ENCODE peak calls at places on chromosomes 13 and 19, in seven cellular contexts. One of them, this sample, is unnamed.

GRCh38 chr19:58317481-58318072 is 9.2 kb upstream of the ZSCAN22 start:
- DNase-seq in fibroblast of lung: peak; percentile 66
- DNase-seq in cardiac muscle cell: peak; percentile 80
- DNase-seq in AG09319: no peak
- DNase-seq in transverse colon: no peak
- DNase-seq in astrocyte of the cerebellum: peak; percentile 26
- DNase-seq in endothelial cell: peak; percentile 31
- DNase-seq in this sample: peak; percentile 56

GRCh38 chr13:51156666-51157065 is 45.6 kb upstream of the C13orf42 start:
- DNase-seq in fibroblast of lung: no peak
- DNase-seq in cardiac muscle cell: no peak
- DNase-seq in AG09319: no peak
- DNase-seq in transverse colon: no peak
- DNase-seq in astrocyte of the cerebellum: no peak
- DNase-seq in endothelial cell: no peak
- DNase-seq in this sample: no peak

GRCh38 chr13:49113526-49114286 is 106.4 kb upstream of the MLNR start:
- DNase-seq in fibroblast of lung: peak; percentile 68
- DNase-seq in cardiac muscle cell: no peak
- DNase-seq in AG09319: peak; percentile 18
- DNase-seq in transverse colon: no peak
- DNase-seq in astrocyte of the cerebellum: peak; percentile 49
- DNase-seq in endothelial cell: no peak
- DNase-seq in this sample: no peak

GRCh38 chr19:37997911-37998344 is 90.9 kb downstream of the SIPA1L3 start:
- DNase-seq in fibroblast of lung: peak; percentile 86
- DNase-seq in cardiac muscle cell: no peak
- DNase-seq in AG09319: peak; percentile 66
- DNase-seq in transverse colon: no peak
- DNase-seq in astrocyte of the cerebellum: peak; percentile 53
- DNase-seq in endothelial cell: no peak
- DNase-seq in this sample: no peak

GRCh38 chr19:41521860-41522555 is 54.0 kb upstream of the CEACAM21 start:
- DNase-seq in fibroblast of lung: no peak
- DNase-seq in cardiac muscle cell: peak; percentile 2
- DNase-seq in AG09319: no peak
- DNase-seq in transverse colon: no peak
- DNase-seq in astrocyte of the cerebellum: no peak
- DNase-seq in endothelial cell: peak; percentile 28
- DNase-seq in this sample: no peak

GRCh38 chr19:34269968-34270621 is 15.7 kb downstream of the GARRE1 start:
- DNase-seq in fibroblast of lung: peak; percentile 49
- DNase-seq in cardiac muscle cell: no peak
- DNase-seq in AG09319: no peak
- DNase-seq in transverse colon: peak; percentile 51
- DNase-seq in astrocyte of the cerebellum: no peak
- DNase-seq in endothelial cell: peak; percentile 54
- DNase-seq in this sample: peak; percentile 5

GRCh38 chr13:59750860-59751259 is 412.9 kb downstream of the DIAPH3 start:
- DNase-seq in fibroblast of lung: peak; percentile 76
- DNase-seq in cardiac muscle cell: peak; percentile 63
- DNase-seq in AG09319: peak; percentile 67
- DNase-seq in transverse colon: no peak
- DNase-seq in astrocyte of the cerebellum: peak; percentile 57
- DNase-seq in endothelial cell: peak; percentile 21
- DNase-seq in this sample: peak; percentile 59

GRCh38 chr19:40933025-40933424 is 51.0 kb upstream of the CYP2A7 start:
- DNase-seq in fibroblast of lung: no peak
- DNase-seq in cardiac muscle cell: no peak
- DNase-seq in AG09319: no peak
- DNase-seq in transverse colon: no peak
- DNase-seq in astrocyte of the cerebellum: no peak
- DNase-seq in endothelial cell: no peak
- DNase-seq in this sample: no peak

GRCh38 chr19:7293795-7294570 is at the start of gene INSR:
- DNase-seq in fibroblast of lung: peak; percentile 91
- DNase-seq in cardiac muscle cell: peak; percentile 91
- DNase-seq in AG09319: peak; percentile 74
- DNase-seq in transverse colon: peak; percentile 93
- DNase-seq in astrocyte of the cerebellum: peak; percentile 57
- DNase-seq in endothelial cell: peak; percentile 85
- DNase-seq in this sample: peak; percentile 85

GRCh38 chr19:30669329-30670010 is 297.3 kb downstream of the ZNF536 start:
- DNase-seq in fibroblast of lung: peak; percentile 47
- DNase-seq in cardiac muscle cell: peak; percentile 76
- DNase-seq in AG09319: no peak
- DNase-seq in transverse colon: peak; percentile 52
- DNase-seq in astrocyte of the cerebellum: no peak
- DNase-seq in endothelial cell: peak; percentile 83
- DNase-seq in this sample: peak; percentile 91

GRCh38 chr19:13100031-13100588 is 2.5 kb downstream of the LYL1 start:
- DNase-seq in fibroblast of lung: no peak
- DNase-seq in cardiac muscle cell: no peak
- DNase-seq in AG09319: no peak
- DNase-seq in transverse colon: no peak
- DNase-seq in astrocyte of the cerebellum: no peak
- DNase-seq in endothelial cell: no peak
- DNase-seq in this sample: no peak

GRCh38 chr13:26024558-26024957 is 27.3 kb downstream of the SHISA2 start:
- DNase-seq in fibroblast of lung: no peak
- DNase-seq in cardiac muscle cell: peak; percentile 43
- DNase-seq in AG09319: no peak
- DNase-seq in transverse colon: no peak
- DNase-seq in astrocyte of the cerebellum: no peak
- DNase-seq in endothelial cell: no peak
- DNase-seq in this sample: no peak

GRCh38 chr19:2333027-2333806 is 4.7 kb downstream of the SPPL2B start:
- DNase-seq in fibroblast of lung: no peak
- DNase-seq in cardiac muscle cell: no peak
- DNase-seq in AG09319: no peak
- DNase-seq in transverse colon: peak; percentile 64
- DNase-seq in astrocyte of the cerebellum: no peak
- DNase-seq in endothelial cell: no peak
- DNase-seq in this sample: no peak

GRCh38 chr19:873084-874019 is 13.9 kb downstream of the CFD start:
- DNase-seq in fibroblast of lung: peak; percentile 64
- DNase-seq in cardiac muscle cell: peak; percentile 36
- DNase-seq in AG09319: peak; percentile 31
- DNase-seq in transverse colon: peak; percentile 65
- DNase-seq in astrocyte of the cerebellum: no peak
- DNase-seq in endothelial cell: no peak
- DNase-seq in this sample: no peak

GRCh38 chr13:28320884-28321574 is 173.9 kb downstream of the FLT1 start:
- DNase-seq in fibroblast of lung: peak; percentile 31
- DNase-seq in cardiac muscle cell: no peak
- DNase-seq in AG09319: no peak
- DNase-seq in transverse colon: no peak
- DNase-seq in astrocyte of the cerebellum: no peak
- DNase-seq in endothelial cell: no peak
- DNase-seq in this sample: no peak

DNA sequence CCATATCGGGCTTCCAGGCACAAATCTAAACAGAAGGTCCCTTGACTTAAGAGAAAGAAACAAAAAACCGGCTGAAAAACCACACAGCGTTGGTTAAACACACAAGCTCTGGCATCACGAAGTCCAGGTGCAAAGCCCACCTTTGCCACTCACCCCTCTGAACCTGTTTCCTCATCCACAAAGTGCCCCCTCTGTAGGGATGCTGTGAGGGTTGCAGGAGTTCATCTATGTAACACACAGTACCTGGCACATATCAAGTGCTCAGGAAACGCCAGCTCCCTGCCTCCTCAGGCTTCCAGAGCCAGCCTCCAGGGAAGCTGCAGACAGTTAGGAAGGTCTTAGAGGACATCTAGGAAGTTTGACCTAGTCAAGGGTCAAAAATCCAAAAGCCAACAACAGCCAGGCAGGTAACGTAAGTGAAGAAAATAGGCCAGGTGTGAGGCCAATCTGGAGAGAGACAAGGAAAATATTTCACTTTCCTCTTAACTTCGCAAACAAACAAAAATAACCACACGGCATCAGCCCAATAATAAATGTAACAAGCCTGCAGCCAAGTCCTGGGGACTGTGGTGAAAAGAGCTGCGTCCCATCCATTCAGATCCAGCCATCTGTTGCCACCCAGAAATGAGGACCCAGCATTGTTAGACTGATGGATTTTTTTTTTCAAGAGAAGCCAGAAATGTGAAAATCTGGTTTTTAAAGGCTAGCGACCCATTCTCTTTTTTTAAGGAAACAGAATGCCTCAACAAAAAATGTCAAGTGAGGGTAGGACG is 10.0 kb downstream of the KDELR1 start:
- DNase-seq in fibroblast of lung: no peak
- DNase-seq in cardiac muscle cell: no peak
- DNase-seq in AG09319: no peak
- DNase-seq in transverse colon: no peak
- DNase-seq in astrocyte of the cerebellum: no peak
- DNase-seq in endothelial cell: no peak
- DNase-seq in this sample: no peak
- TF ChIP-seq CTCF in fibroblast of lung: no peak
- TF ChIP-seq CTCF in cardiac muscle cell: no peak
- TF ChIP-seq CTCF in AG09319: no peak
- TF ChIP-seq CTCF in transverse colon: no peak
- TF ChIP-seq CTCF in astrocyte of the cerebellum: no peak
- TF ChIP-seq CTCF in endothelial cell: no peak
- TF ChIP-seq CTCF in this sample: no peak

GRCh38 chr19:31676271-31677004 is 327.2 kb upstream of the TSHZ3 start:
- DNase-seq in fibroblast of lung: peak; percentile 4
- DNase-seq in cardiac muscle cell: peak; percentile 10
- DNase-seq in AG09319: no peak
- DNase-seq in transverse colon: no peak
- DNase-seq in astrocyte of the cerebellum: no peak
- DNase-seq in endothelial cell: peak; percentile 38
- DNase-seq in this sample: no peak
- TF ChIP-seq CTCF in fibroblast of lung: peak; percentile 10
- TF ChIP-seq CTCF in cardiac muscle cell: peak; percentile 25
- TF ChIP-seq CTCF in AG09319: no peak
- TF ChIP-seq CTCF in transverse colon: no peak
- TF ChIP-seq CTCF in astrocyte of the cerebellum: peak; percentile 21
- TF ChIP-seq CTCF in endothelial cell: peak; percentile 28
- TF ChIP-seq CTCF in this sample: peak; percentile 23

GRCh38 chr19:39197808-39198207 is 1.0 kb downstream of the NCCRP1 start:
- DNase-seq in fibroblast of lung: no peak
- DNase-seq in cardiac muscle cell: no peak
- DNase-seq in AG09319: no peak
- DNase-seq in transverse colon: no peak
- DNase-seq in astrocyte of the cerebellum: no peak
- DNase-seq in endothelial cell: no peak
- DNase-seq in this sample: no peak
- TF ChIP-seq CTCF in fibroblast of lung: no peak
- TF ChIP-seq CTCF in cardiac muscle cell: no peak
- TF ChIP-seq CTCF in AG09319: no peak
- TF ChIP-seq CTCF in transverse colon: no peak
- TF ChIP-seq CTCF in astrocyte of the cerebellum: no peak
- TF ChIP-seq CTCF in endothelial cell: no peak
- TF ChIP-seq CTCF in this sample: no peak

GRCh38 chr19:43652546-43652874 is 12.9 kb upstream of the CADM4 start:
- DNase-seq in fibroblast of lung: no peak
- DNase-seq in cardiac muscle cell: no peak
- DNase-seq in AG09319: no peak
- DNase-seq in transverse colon: no peak
- DNase-seq in astrocyte of the cerebellum: no peak
- DNase-seq in endothelial cell: no peak
- DNase-seq in this sample: no peak
- TF ChIP-seq CTCF in fibroblast of lung: no peak
- TF ChIP-seq CTCF in cardiac muscle cell: no peak
- TF ChIP-seq CTCF in AG09319: no peak
- TF ChIP-seq CTCF in transverse colon: no peak
- TF ChIP-seq CTCF in astrocyte of the cerebellum: no peak
- TF ChIP-seq CTCF in endothelial cell: peak; percentile 31
- TF ChIP-seq CTCF in this sample: no peak

DNA sequence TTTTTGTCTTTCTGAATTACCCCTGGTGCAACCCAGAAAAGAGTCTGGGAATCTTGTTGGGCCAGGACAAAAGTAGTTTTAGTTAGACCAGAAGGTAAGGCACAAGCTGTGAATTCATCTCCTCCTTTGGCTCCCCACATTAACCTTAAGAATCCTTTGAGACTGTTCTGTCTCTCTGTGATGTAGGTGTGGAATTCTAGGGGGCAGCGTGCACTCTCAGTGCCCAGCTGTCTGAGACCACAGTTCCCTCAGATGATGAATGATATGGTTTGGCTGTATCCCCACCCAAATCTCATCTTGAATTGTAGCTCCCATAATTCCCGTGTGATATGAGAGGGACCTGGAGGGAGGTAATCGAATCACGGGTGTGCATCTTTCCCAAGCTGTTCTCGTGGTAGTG is 43.9 kb downstream of the ZNF506 start:
- DNase-seq in fibroblast of lung: no peak
- DNase-seq in cardiac muscle cell: no peak
- DNase-seq in AG09319: no peak
- DNase-seq in transverse colon: no peak
- DNase-seq in astrocyte of the cerebellum: no peak
- DNase-seq in endothelial cell: no peak
- DNase-seq in this sample: no peak
- TF ChIP-seq CTCF in fibroblast of lung: no peak
- TF ChIP-seq CTCF in cardiac muscle cell: no peak
- TF ChIP-seq CTCF in AG09319: no peak
- TF ChIP-seq CTCF in transverse colon: no peak
- TF ChIP-seq CTCF in astrocyte of the cerebellum: no peak
- TF ChIP-seq CTCF in endothelial cell: no peak
- TF ChIP-seq CTCF in this sample: no peak

GRCh38 chr13:45490068-45490467 is 25.3 kb downstream of the COG3 start:
- DNase-seq in fibroblast of lung: no peak
- DNase-seq in cardiac muscle cell: peak; percentile 11
- DNase-seq in AG09319: no peak
- DNase-seq in transverse colon: no peak
- DNase-seq in astrocyte of the cerebellum: no peak
- DNase-seq in endothelial cell: no peak
- DNase-seq in this sample: no peak
- TF ChIP-seq CTCF in fibroblast of lung: no peak
- TF ChIP-seq CTCF in cardiac muscle cell: no peak
- TF ChIP-seq CTCF in AG09319: no peak
- TF ChIP-seq CTCF in transverse colon: peak; percentile 6
- TF ChIP-seq CTCF in astrocyte of the cerebellum: peak; percentile 14
- TF ChIP-seq CTCF in endothelial cell: peak; percentile 44
- TF ChIP-seq CTCF in this sample: no peak

GRCh38 chr19:17005000-17005399 is 21.6 kb downstream of the CPAMD8 start:
- DNase-seq in fibroblast of lung: no peak
- DNase-seq in cardiac muscle cell: no peak
- DNase-seq in AG09319: no peak
- DNase-seq in transverse colon: no peak
- DNase-seq in astrocyte of the cerebellum: no peak
- DNase-seq in endothelial cell: no peak
- DNase-seq in this sample: no peak
- TF ChIP-seq CTCF in fibroblast of lung: no peak
- TF ChIP-seq CTCF in cardiac muscle cell: no peak
- TF ChIP-seq CTCF in AG09319: no peak
- TF ChIP-seq CTCF in transverse colon: no peak
- TF ChIP-seq CTCF in astrocyte of the cerebellum: no peak
- TF ChIP-seq CTCF in endothelial cell: peak; percentile 22
- TF ChIP-seq CTCF in this sample: no peak

GRCh38 chr13:113207890-113208423 is 512 bp downstream of the PCID2 start:
- DNase-seq in fibroblast of lung: peak; percentile 54
- DNase-seq in cardiac muscle cell: peak; percentile 60
- DNase-seq in AG09319: no peak
- DNase-seq in transverse colon: peak; percentile 43
- DNase-seq in astrocyte of the cerebellum: no peak
- DNase-seq in endothelial cell: peak; percentile 63
- DNase-seq in this sample: no peak
- TF ChIP-seq CTCF in fibroblast of lung: no peak
- TF ChIP-seq CTCF in cardiac muscle cell: no peak
- TF ChIP-seq CTCF in AG09319: peak; percentile 1
- TF ChIP-seq CTCF in transverse colon: no peak
- TF ChIP-seq CTCF in astrocyte of the cerebellum: no peak
- TF ChIP-seq CTCF in endothelial cell: no peak
- TF ChIP-seq CTCF in this sample: no peak